ENCODE peak calls at places on chromosome 10, in eight cellular contexts. I is SK-N-SH, D is A549, K is HepG2, T is HCT116, N is GM12878, H is K562, O is H1. R is an unnamed sample.

GRCh38 chr10:132356621-132357195 is 24.7 kb downstream of the LRRC27 start:
- DNase-seq in I (no peak), D (no peak), K (no peak), T (no peak), N (no peak), H (no peak), O (no peak), R (no peak)

GRCh38 chr10:47237316-47238260 is 62.4 kb upstream of the GDF10 start:
- DNase-seq in I (no peak), D (no peak), K (no peak), T (no peak), N (no peak), H (no peak), O (no peak), R (no peak)

GRCh38 chr10:29922226-29922625 is 137.2 kb downstream of the JCAD start:
- DNase-seq in I (no peak), D (no peak), K (no peak), T (no peak), N (no peak), H (no peak), O (no peak), R (no peak)

GRCh38 chr10:114367041-114367675 is 37.1 kb downstream of the AFAP1L2 start:
- DNase-seq in I (no peak), D (peak; percentile 20), K (no peak), T (no peak), N (no peak), H (no peak), O (no peak), R (no peak)

GRCh38 chr10:49187044-49187484 is 1.1 kb downstream of the TMEM273 start:
- DNase-seq in I (no peak), D (no peak), K (no peak), T (no peak), N (no peak), H (no peak), O (no peak), R (no peak)

GRCh38 chr10:10294801-10295515 is 722.7 kb upstream of the CELF2 start:
- DNase-seq in I (no peak), D (no peak), K (no peak), T (no peak), N (no peak), H (no peak), O (no peak), R (no peak)

GRCh38 chr10:115624448-115624847 is 531.3 kb downstream of the ATRNL1 start:
- DNase-seq in I (no peak), D (no peak), K (peak; percentile 3), T (no peak), N (no peak), H (no peak), O (peak; percentile 1), R (no peak)

GRCh38 chr10:35641430-35642015 is 573 bp downstream of the FZD8 start:
- DNase-seq in I (peak; percentile 62), D (peak; percentile 42), K (no peak), T (no peak), N (no peak), H (no peak), O (no peak), R (peak; percentile 42)

GRCh38 chr10:132579027-132579859 is 41.7 kb downstream of the INPP5A start:
- DNase-seq in I (no peak), D (no peak), K (no peak), T (no peak), N (no peak), H (no peak), O (no peak), R (no peak)

GRCh38 chr10:72524489-72524888 is 101.4 kb downstream of the MICU1 start:
- DNase-seq in I (no peak), D (no peak), K (no peak), T (no peak), N (no peak), H (no peak), O (no peak), R (no peak)

GRCh38 chr10:69682955-69683474 is 53.0 kb downstream of the FAM241B start:
- DNase-seq in I (no peak), D (no peak), K (no peak), T (no peak), N (no peak), H (no peak), O (no peak), R (no peak)

GRCh38 chr10:80539421-80539999 is 1.8 kb downstream of the SH2D4B start:
- DNase-seq in I (no peak), D (no peak), K (no peak), T (no peak), N (no peak), H (no peak), O (no peak), R (no peak)

GRCh38 chr10:119834188-119834587 is 38.5 kb downstream of the MCMBP start:
- DNase-seq in I (no peak), D (no peak), K (no peak), T (no peak), N (no peak), H (no peak), O (no peak), R (no peak)

DNA sequence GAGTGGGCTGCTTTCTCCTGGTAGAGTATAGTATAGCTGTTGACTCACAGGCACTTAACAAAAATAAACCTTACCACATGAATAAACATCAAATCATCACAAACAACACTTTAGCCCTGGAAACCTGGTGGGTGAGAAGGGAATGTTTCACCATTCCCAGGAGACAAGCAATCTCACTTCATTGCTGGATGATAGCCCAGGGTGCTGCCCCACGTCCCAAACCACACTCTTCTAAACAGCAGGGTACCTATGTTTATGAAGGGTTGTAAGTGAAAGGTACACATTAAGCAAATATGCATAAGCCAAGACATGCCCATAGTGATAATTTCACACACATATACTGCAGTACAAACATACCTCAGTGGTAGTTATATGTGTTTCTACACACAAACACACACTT is 276.2 kb downstream of the FGFR2 start:
- DNase-seq in I (no peak), D (no peak), K (no peak), T (no peak), N (no peak), H (no peak), O (no peak), R (no peak)
- TF ChIP-seq RAD21 in I (no peak), D (no peak), K (no peak), T (no peak), N (no peak), H (no peak), O (no peak), R (no peak)

GRCh38 chr10:77833225-77833624 is 93.3 kb downstream of the DLG5 start:
- DNase-seq in I (no peak), D (no peak), K (no peak), T (no peak), N (no peak), H (no peak), O (no peak), R (no peak)

GRCh38 chr10:77834943-77835668 is 91.4 kb downstream of the DLG5 start:
- DNase-seq in I (no peak), D (no peak), K (no peak), T (no peak), N (no peak), H (no peak), O (no peak), R (no peak)

GRCh38 chr10:77834540-77834939 is 92.0 kb downstream of the DLG5 start:
- DNase-seq in I (no peak), D (no peak), K (no peak), T (no peak), N (no peak), H (no peak), O (no peak), R (no peak)

GRCh38 chr10:77833792-77834191 is 92.8 kb downstream of the DLG5 start:
- DNase-seq in I (no peak), D (no peak), K (no peak), T (no peak), N (no peak), H (no peak), O (no peak), R (no peak)

DNA sequence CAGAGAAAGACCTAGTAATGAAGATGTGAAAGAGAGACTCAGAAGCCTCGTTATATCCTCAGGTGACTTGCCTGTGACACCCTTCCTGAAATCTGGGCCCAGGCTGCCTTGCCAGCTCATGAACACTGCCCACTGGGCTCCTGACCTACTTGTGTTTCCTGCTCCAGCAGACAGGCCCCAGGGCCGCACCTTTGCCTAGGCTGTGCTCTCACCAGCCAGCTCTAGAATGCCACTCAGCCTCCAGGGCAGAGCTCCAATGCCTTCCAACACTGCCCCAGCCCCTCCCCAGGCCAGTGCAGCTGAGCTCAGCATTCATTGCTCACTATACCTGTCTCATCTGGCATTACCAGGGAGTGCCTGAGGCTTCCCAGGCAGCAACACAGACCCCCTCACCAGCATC is 94.3 kb downstream of the DLG5 start:
- DNase-seq in I (no peak), D (no peak), K (no peak), T (no peak), N (no peak), H (no peak), O (no peak), R (no peak)
- TF ChIP-seq RAD21 in I (no peak), D (no peak), K (no peak), T (no peak), N (no peak), H (no peak), O (no peak), R (no peak)

GRCh38 chr10:45180946-45181439 is 134.4 kb downstream of the OR13A1 start:
- DNase-seq in I (no peak), D (no peak), K (no peak), T (no peak), N (no peak), H (no peak), O (no peak), R (no peak)
- TF ChIP-seq RAD21 in I (no peak), D (no peak), K (no peak), T (no peak), N (no peak), H (no peak), O (no peak), R (no peak)

GRCh38 chr10:91495402-91495801 is 85.3 kb downstream of the HECTD2 start:
- DNase-seq in I (no peak), D (no peak), K (no peak), T (no peak), N (no peak), H (no peak), O (no peak), R (peak; percentile 24)
- TF ChIP-seq RAD21 in I (no peak), D (no peak), K (no peak), T (no peak), N (no peak), H (no peak), O (no peak), R (no peak)

GRCh38 chr10:97574374-97575100 is 2.0 kb downstream of the ANKRD2 start:
- DNase-seq in I (peak; percentile 66), D (peak; percentile 98), K (peak; percentile 74), T (peak; percentile 85), N (no peak), H (no peak), O (peak; percentile 63), R (peak; percentile 42)
- TF ChIP-seq RAD21 in I (no peak), D (no peak), K (no peak), T (no peak), N (no peak), H (no peak), O (no peak), R (no peak)

R was measured in IMR-90.